ENCODE peak calls at places on chromosomes 13 and 19, in eight cellular contexts. S is astrocyte; Q is suprapubic skin; F is uterus; Z is CD4-positive, alpha-beta T cell; G is breast epithelium; L is thoracic aorta; X is colonic mucosa. E is an unnamed sample. For H3K27me3, the result is how much of the 10 kb centered on the place peaks cover.

GRCh38 chr19:30722236-30722635 is 350.1 kb downstream of the ZNF536 start:
- DNase-seq in Q (no peak), X (no peak), L (no peak), Z (no peak), F (no peak), G (no peak), S (no peak), E (no peak)

GRCh38 chr13:23506821-23507210 is 63.4 kb upstream of the TNFRSF19 start:
- DNase-seq in Z (no peak), Q (no peak), S (peak), L (no peak), F (no peak), G (no peak), X (no peak), E (no peak)

GRCh38 chr13:19882231-19882630 is 18.8 kb upstream of the ZMYM5 start:
- DNase-seq in G (no peak), F (no peak), L (no peak), Q (no peak), Z (no peak), S (no peak), X (no peak), E (no peak)

GRCh38 chr13:24693862-24694471 is 13.8 kb downstream of the ATP12A start:
- DNase-seq in X (peak), L (no peak), Z (no peak), Q (no peak), F (no peak), G (no peak), S (no peak), E (no peak)

GRCh38 chr13:104024416-104025170 is 958.4 kb upstream of the SLC10A2 start:
- DNase-seq in G (no peak), Z (no peak), Q (no peak), L (no peak), S (peak), X (no peak), F (no peak), E (no peak)

GRCh38 chr19:887072-887471 is 5.9 kb downstream of the MED16 start:
- DNase-seq in Q (no peak), F (no peak), Z (no peak), L (no peak), G (no peak), S (peak), X (no peak), E (no peak)

GRCh38 chr13:111399776-111400505 is 79.5 kb downstream of the TEX29 start:
- DNase-seq in G (no peak), F (no peak), Q (no peak), Z (no peak), S (no peak), L (no peak), X (no peak), E (peak)

GRCh38 chr13:64709079-64709478 is 2521.1 kb downstream of the PCDH9 start:
- DNase-seq in Z (no peak), Q (no peak), S (no peak), F (no peak), X (no peak), G (no peak), L (no peak), E (no peak)

GRCh38 chr13:90806905-90807304 is 540.6 kb upstream of the MIR17HG start:
- DNase-seq in L (no peak), G (no peak), F (no peak), Z (no peak), X (no peak), Q (no peak), S (no peak), E (no peak)

GRCh38 chr19:10952809-10953208 is 8.0 kb upstream of the SMARCA4 start:
- DNase-seq in F (no peak), Q (no peak), Z (no peak), G (peak), L (no peak), X (peak), S (no peak), E (no peak)

GRCh38 chr13:48773531-48774275 is 120.0 kb downstream of the CYSLTR2 start:
- DNase-seq in Z (no peak), X (no peak), G (no peak), F (no peak), S (no peak), L (no peak), Q (no peak), E (no peak)

GRCh38 chr13:35309711-35310110 is 166.8 kb downstream of the MAB21L1 start:
- DNase-seq in L (no peak), G (no peak), Z (no peak), S (no peak), F (no peak), X (no peak), Q (no peak), E (no peak)

GRCh38 chr13:111361046-111361872 is 40.8 kb downstream of the TEX29 start:
- DNase-seq in Q (no peak), G (no peak), L (no peak), F (no peak), X (no peak), S (no peak), Z (no peak), E (no peak)

GRCh38 chr19:48681127-48681470 is 8.3 kb upstream of the NTN5 start:
- DNase-seq in G (no peak), X (no peak), Q (no peak), F (no peak), S (peak), L (no peak), Z (no peak), E (no peak)

GRCh38 chr19:44438441-44438840 is 9.8 kb downstream of the ZNF229 start:
- DNase-seq in Z (no peak), X (no peak), G (no peak), L (no peak), F (no peak), Q (no peak), S (no peak), E (no peak)

GRCh38 chr13:22934744-22935523 is 245.8 kb upstream of the SGCG start:
- DNase-seq in S (no peak), G (no peak), Q (no peak), X (no peak), F (no peak), L (no peak), Z (no peak), E (no peak)

GRCh38 chr19:41376241-41376997 is at the start of gene TMEM91:
- DNase-seq in F (peak), Q (peak), S (no peak), Z (no peak), X (peak), G (no peak), L (no peak), E (peak)

GRCh38 chr19:46951236-46951986 is 68.2 kb upstream of the NPAS1 start:
- DNase-seq in X (peak), Q (no peak), Z (no peak), S (peak), F (no peak), L (no peak), G (no peak), E (no peak)

GRCh38 chr19:1496714-1497577 is 6.0 kb downstream of the REEP6 start:
- DNase-seq in Q (no peak), L (no peak), G (no peak), X (no peak), F (no peak), Z (no peak), S (no peak), E (no peak)

GRCh38 chr13:103140001-103140671 is 73.9 kb upstream of the SLC10A2 start:
- DNase-seq in S (no peak), G (no peak), Z (no peak), F (no peak), X (no peak), Q (no peak), L (no peak), E (no peak)

GRCh38 chr19:43700368-43701015 is 15.4 kb upstream of the IRGC start:
- DNase-seq in S (peak), X (peak), G (no peak), Q (peak), L (no peak), Z (peak), F (peak), E (peak)

GRCh38 chr13:80239571-80240255 is 101.2 kb downstream of the SPRY2 start:
- DNase-seq in X (no peak), L (no peak), F (no peak), S (peak), Z (no peak), G (no peak), Q (no peak), E (no peak)

GRCh38 chr13:76798037-76798436 is 88.2 kb downstream of the KCTD12 start:
- DNase-seq in Z (no peak), S (no peak), G (no peak), X (no peak), F (no peak), L (no peak), Q (no peak), E (no peak)

GRCh38 chr13:42247883-42248282 is 24.1 kb upstream of the AKAP11 start:
- DNase-seq in L (no peak), Q (no peak), S (no peak), F (no peak), X (no peak), Z (no peak), G (no peak), E (no peak)

GRCh38 chr19:799076-799881 is 2.0 kb downstream of the PTBP1 start:
- DNase-seq in S (peak), G (no peak), Q (no peak), X (no peak), Z (no peak), F (no peak), L (no peak), E (no peak)

GRCh38 chr19:7868671-7869452 is 5.3 kb downstream of the PRR36 start:
- DNase-seq in X (peak), Q (peak), G (peak), S (no peak), Z (peak), L (no peak), F (peak), E (peak)

GRCh38 chr19:11054200-11054599 is 35.1 kb upstream of the LDLR start:
- DNase-seq in L (no peak), Q (no peak), F (no peak), Z (no peak), G (no peak), S (no peak), X (no peak), E (no peak)

GRCh38 chr13:112783946-112784500 is 94.2 kb downstream of the ATP11A start:
- DNase-seq in Z (no peak), X (no peak), F (peak), L (no peak), Q (peak), G (no peak), S (no peak), E (no peak)

GRCh38 chr13:20360041-20360491 is 127.9 kb upstream of the GJB6 start:
- DNase-seq in L (no peak), G (no peak), X (no peak), F (no peak), Q (no peak), Z (no peak), S (peak), E (no peak)

GRCh38 chr19:13087295-13087694 is 15.4 kb downstream of the LYL1 start:
- DNase-seq in S (no peak), G (no peak), Q (no peak), L (no peak), F (no peak), Z (no peak), X (no peak), E (no peak)

GRCh38 chr19:13089857-13090507 is 12.7 kb downstream of the LYL1 start:
- DNase-seq in S (no peak), G (no peak), X (no peak), F (no peak), L (no peak), Q (no peak), Z (no peak), E (no peak)

GRCh38 chr19:13087795-13088537 is 14.7 kb downstream of the LYL1 start:
- DNase-seq in F (no peak), X (no peak), S (no peak), G (no peak), Q (no peak), L (no peak), Z (no peak), E (no peak)

GRCh38 chr19:13090511-13091231 is 12.0 kb downstream of the LYL1 start:
- DNase-seq in S (no peak), X (no peak), G (no peak), Z (no peak), Q (no peak), F (no peak), L (no peak), E (no peak)

DNA sequence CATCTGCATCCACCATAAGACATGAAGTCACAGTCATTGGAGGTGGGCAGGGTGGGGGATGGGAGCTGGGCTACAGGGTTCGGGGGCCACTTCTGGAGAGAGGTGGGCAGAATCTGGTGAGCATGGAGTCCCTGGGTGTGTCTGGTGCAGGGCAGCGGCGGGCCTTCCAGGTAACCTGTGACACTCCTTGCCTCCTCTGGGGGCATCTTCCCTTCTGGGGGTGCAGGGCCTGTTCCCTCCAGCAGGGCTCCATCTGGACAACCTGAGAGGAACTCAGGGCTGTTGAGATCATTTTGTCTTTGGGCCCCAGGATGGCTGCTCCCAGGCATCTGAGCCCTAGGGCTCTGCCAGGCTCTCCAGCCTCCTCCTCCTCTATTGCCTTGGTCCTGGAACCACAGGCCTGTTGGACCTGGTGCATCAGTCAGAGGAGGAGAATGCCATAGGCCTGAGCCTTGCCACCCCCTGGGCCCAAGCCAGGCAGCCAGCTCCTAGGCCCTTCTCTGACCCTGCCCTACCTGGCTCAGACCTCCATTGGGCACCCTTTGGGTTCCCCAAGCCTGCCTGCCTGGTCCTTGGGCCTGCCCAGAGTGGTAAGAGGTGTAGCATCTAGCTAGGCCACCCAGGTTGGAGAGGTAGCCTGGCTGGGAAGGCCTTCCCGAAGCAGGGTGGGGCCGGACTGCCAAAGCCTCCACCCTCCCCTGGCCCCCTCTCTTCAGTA is 13.4 kb downstream of the LYL1 start:
- DNase-seq in F (no peak), X (no peak), S (no peak), G (no peak), Q (no peak), Z (no peak), L (no peak), E (no peak)
- TF ChIP-seq CTCF in F (peak), X (no peak), S (peak), G (no peak), Q (peak), Z (no peak), L (peak), E (peak)

GRCh38 chr13:38349386-38350113 is at the start of gene UFM1:
- DNase-seq in G (peak), S (peak), X (peak), Z (peak), Q (peak), F (peak), L (peak), E (peak)
- H3K27me3 ChIP-seq in G (under half), S (under half), X (under half), Z (under half), Q (under half), F (under half), L (under half), E (under half)

DNA sequence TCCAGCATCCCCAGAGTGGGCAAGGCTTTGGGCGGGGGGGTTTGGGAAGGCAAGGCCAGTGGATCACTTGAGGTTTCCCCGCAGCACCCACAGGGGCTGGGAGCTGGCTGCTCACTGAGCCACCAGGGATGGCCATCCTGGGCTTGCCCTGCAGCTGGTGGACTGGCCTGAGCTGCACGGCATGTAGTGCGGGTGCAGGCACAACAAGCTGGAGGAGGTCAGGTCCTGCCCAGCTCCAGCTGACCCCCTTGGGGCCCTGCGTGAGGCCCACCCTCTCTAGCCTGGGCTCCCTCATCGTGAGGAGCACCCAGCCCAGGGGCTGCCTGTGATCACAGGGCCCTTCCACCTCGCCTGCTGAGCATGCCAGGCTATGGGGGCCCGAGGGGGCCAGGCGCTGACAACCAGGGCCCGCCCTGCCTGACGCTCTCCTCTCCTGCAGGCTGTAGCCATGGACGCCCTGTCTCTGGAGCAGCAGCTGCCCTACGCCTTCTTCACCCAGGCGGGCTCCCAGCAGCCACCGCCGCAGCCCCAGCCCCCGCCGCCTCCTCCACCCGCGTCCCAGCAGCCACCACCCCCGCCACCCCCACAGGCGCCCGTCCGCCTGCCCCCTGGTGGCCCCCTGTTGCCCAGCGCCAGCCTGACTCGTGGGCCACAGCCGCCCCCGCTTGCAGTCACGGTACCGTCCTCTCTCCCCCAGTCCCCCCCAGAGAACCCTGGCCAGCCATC is 22.9 kb downstream of the COMP start:
- DNase-seq in Z (no peak), F (no peak), X (no peak), Q (no peak), G (no peak), S (no peak), L (no peak), E (no peak)
- TF ChIP-seq CTCF in Z (no peak), F (no peak), X (no peak), Q (no peak), G (no peak), S (no peak), L (no peak), E (no peak)

DNA sequence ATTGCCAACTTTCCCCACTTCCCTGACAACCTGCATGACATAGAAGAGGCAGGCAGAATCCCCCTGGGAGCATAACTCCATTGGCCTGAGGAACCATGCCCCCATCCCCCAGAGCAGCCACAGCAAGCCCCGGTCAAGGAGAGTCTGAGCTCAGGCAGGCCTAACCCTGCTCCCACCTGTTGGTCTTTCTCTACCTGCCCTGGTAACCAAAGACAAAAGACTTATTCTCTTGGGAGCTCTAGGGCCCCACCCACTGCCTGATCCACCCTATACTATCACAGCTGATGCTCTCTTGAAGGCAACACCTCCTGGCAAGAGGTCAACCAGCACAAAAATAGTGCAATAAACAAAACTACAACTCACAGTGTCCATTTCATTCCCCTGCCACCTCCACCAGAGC is 59.3 kb downstream of the TNFSF13B start:
- DNase-seq in Q (no peak), G (no peak), Z (no peak), L (no peak), F (no peak), X (peak), S (no peak), E (no peak)
- H3K27me3 ChIP-seq in Q (under half), G (under half), Z (under half), L (under half), F (under half), X (under half), S (under half), E (under half)

DNA sequence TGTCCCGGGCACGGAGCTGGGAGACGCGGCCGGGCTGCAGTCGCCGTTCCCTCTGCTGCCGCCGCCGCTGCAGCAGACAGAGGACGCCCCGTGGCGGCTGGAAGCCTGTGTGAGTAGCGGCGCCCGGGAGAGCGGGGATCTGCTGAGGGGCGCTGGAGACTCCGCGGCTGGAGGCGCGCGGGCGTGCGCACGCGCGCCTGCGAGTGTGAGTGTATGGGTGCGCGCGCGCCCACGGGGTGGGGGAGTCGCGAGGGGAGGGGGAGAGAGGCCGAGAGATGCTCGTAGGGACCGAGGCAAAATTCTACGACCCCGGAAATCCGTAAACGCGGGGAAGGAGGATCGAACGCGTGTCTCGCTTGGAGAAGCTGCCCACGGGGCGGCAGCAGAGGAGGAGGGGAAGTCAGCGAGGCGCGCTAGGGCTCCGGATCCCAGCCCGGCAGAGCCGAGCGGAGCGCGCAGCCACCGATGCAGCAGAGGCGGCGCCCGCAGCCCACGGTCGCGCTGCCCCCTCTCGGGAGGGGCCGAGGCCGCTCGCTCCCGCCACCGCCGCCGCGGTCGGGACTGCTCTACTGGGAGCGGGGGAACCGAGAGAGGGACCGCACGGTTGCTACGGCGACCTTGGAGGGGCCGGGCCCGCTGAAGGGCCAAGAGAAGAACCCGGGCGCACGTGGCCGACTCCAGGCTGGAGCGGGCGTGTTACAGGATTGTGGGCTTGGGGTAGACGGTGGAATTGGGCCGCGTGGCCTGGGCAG is at the start of gene ENOX1:
- DNase-seq in F (peak), S (peak), X (peak), G (no peak), Z (no peak), Q (peak), L (no peak), E (peak)
- TF ChIP-seq CTCF in F (peak), S (no peak), X (no peak), G (no peak), Z (no peak), Q (no peak), L (no peak), E (no peak)

GRCh38 chr13:97234742-97235141 is 12.6 kb downstream of the MBNL2 start:
- DNase-seq in G (no peak), X (peak), Q (no peak), F (no peak), L (no peak), S (no peak), Z (no peak), E (no peak)
- H3K27me3 ChIP-seq in G (under half), X (under half), Q (under half), F (under half), L (under half), S (under half), Z (under half), E (under half)